ENCODE peak calls at places on chromosomes 11 and 22, in eight cellular contexts. C is NCI-H2107; J is NCI-H510A; P is fibroblast of mammary gland; Y is psoas muscle; T is T1000; L is SK-N-SH; B is stimulated activated CD4-positive, alpha-beta T cell treated with anti-CD3 and anti-CD28 coated beads, Interleukin-1b, Interleukin-23, amount 100 ng/mL, for 24 hours. H is an unnamed sample.

GRCh38 chr22:19962909-19963806 is 21.5 kb upstream of the TXNRD2 start:
- DNase-seq in T (peak), C (no peak), P (peak), J (peak), B (no peak), L (no peak), Y (peak), H (no peak)

GRCh38 chr11:36254739-36255138 is 34.5 kb downstream of the COMMD9 start:
- DNase-seq in J (no peak), L (no peak), T (no peak), C (no peak), Y (no peak), P (peak), B (no peak), H (no peak)

GRCh38 chr11:116224154-116224888 is 548.5 kb downstream of the BUD13 start:
- DNase-seq in T (no peak), L (peak), B (peak), C (peak), J (no peak), Y (no peak), P (peak), H (peak)

GRCh38 chr11:118126082-118126838 is 26.4 kb downstream of the SCN4B start:
- DNase-seq in J (no peak), C (no peak), P (no peak), L (no peak), Y (no peak), B (no peak), T (no peak), H (no peak)

GRCh38 chr11:68889948-68890446 is 13.6 kb downstream of the MRPL21 start:
- DNase-seq in Y (peak), T (peak), P (peak), C (no peak), B (no peak), J (no peak), L (peak), H (peak)

GRCh38 chr22:19799322-19800190 is 39.0 kb downstream of the TBX1 start:
- DNase-seq in L (peak), B (no peak), T (peak), J (no peak), P (peak), C (no peak), Y (peak), H (peak)

GRCh38 chr11:43681543-43681942 is 1.0 kb downstream of the HSD17B12 start:
- DNase-seq in C (no peak), P (peak), Y (no peak), B (no peak), T (no peak), L (no peak), J (no peak), H (peak)

GRCh38 chr11:90774727-90775572 is 552.1 kb upstream of the CHORDC1 start:
- DNase-seq in Y (peak), T (no peak), B (no peak), C (no peak), P (no peak), J (no peak), L (no peak), H (no peak)

GRCh38 chr11:776459-777287 is 614 bp downstream of the GATD1 start:
- DNase-seq in J (no peak), Y (peak), B (no peak), C (no peak), L (peak), T (no peak), P (no peak), H (no peak)

GRCh38 chr22:49047461-49047860 is 780.2 kb downstream of the BRD1 start:
- DNase-seq in L (no peak), B (no peak), C (no peak), J (no peak), Y (no peak), P (no peak), T (no peak), H (no peak)

H was measured in SK-N-DZ.